ENCODE peak calls at places on chromosome 18, in seven cellular contexts. H is IMR-90, N is mesenchymal stem cell, M is neuronal stem cell, K is H9, J is H1, D is trophoblast cell. L is an unnamed sample. For H3K79me1, the result is how much of the 10 kb centered on the place peaks cover.

GRCh38 chr18:72181241-72181764 is 362.8 kb downstream of the CBLN2 start:
- DNase-seq in H (no peak), N (no peak), M (no peak), K (no peak), J (no peak), D (no peak), L (no peak)

GRCh38 chr18:65725421-65726050 is 25.3 kb upstream of the CDH7 start:
- DNase-seq in H (no peak), N (peak), M (peak), K (peak), J (peak), D (peak), L (peak)

GRCh38 chr18:67766930-67767329 is 250.4 kb upstream of the DSEL start:
- DNase-seq in H (peak), N (peak), M (no peak), K (no peak), J (no peak), D (peak), L (no peak)

GRCh38 chr18:69590150-69590549 is 189.5 kb downstream of the DOK6 start:
- DNase-seq in H (peak), N (no peak), M (no peak), K (no peak), J (no peak), D (no peak), L (no peak)

GRCh38 chr18:79169958-79170555 is 100.9 kb downstream of the ATP9B start:
- DNase-seq in H (peak), N (peak), M (no peak), K (no peak), J (no peak), D (no peak), L (no peak)

GRCh38 chr18:13377496-13377895 is 158.9 kb downstream of the LDLRAD4 start:
- DNase-seq in H (peak), N (peak), M (no peak), K (no peak), J (no peak), D (peak), L (no peak)

GRCh38 chr18:10482363-10482984 is 28.0 kb downstream of the APCDD1 start:
- DNase-seq in H (no peak), N (no peak), M (no peak), K (peak), J (no peak), D (no peak), L (peak)

GRCh38 chr18:35355140-35355618 is 11.0 kb upstream of the ZNF24 start:
- DNase-seq in H (peak), N (peak), M (peak), K (peak), J (peak), D (peak), L (peak)

GRCh38 chr18:39348757-39349156 is 1783.2 kb upstream of the CELF4 start:
- DNase-seq in H (no peak), N (no peak), M (no peak), K (no peak), J (no peak), D (no peak), L (no peak)

GRCh38 chr18:2898131-2898640 is 51.4 kb downstream of the EMILIN2 start:
- DNase-seq in H (peak), N (no peak), M (no peak), K (no peak), J (no peak), D (no peak), L (peak)

GRCh38 chr18:62505669-62506494 is 16.9 kb upstream of the ZCCHC2 start:
- DNase-seq in H (no peak), N (peak), M (no peak), K (no peak), J (no peak), D (no peak), L (no peak)

GRCh38 chr18:21489119-21489750 is 111.3 kb downstream of the ESCO1 start:
- DNase-seq in H (peak), N (peak), M (peak), K (peak), J (peak), D (peak), L (peak)

GRCh38 chr18:34352385-34353163 is 127.9 kb upstream of the NOL4 start:
- DNase-seq in H (no peak), N (peak), M (no peak), K (no peak), J (no peak), D (no peak), L (peak)

GRCh38 chr18:33116376-33116775 is 324.1 kb downstream of the CCDC178 start:
- DNase-seq in H (no peak), N (no peak), M (no peak), K (no peak), J (no peak), D (no peak), L (no peak)

GRCh38 chr18:50266248-50266704 is at the start of gene CFAP53:
- DNase-seq in H (peak), N (peak), M (peak), K (peak), J (peak), D (peak), L (peak)

GRCh38 chr18:79917351-79918088 is 33.9 kb downstream of the SLC66A2 start:
- DNase-seq in H (no peak), N (no peak), M (no peak), K (peak), J (peak), D (no peak), L (no peak)

GRCh38 chr18:23183356-23184150 is 48.3 kb downstream of the CABLES1 start:
- DNase-seq in H (peak), N (peak), M (no peak), K (no peak), J (no peak), D (no peak), L (no peak)

GRCh38 chr18:58541789-58542425 is 87.0 kb downstream of the ALPK2 start:
- DNase-seq in H (peak), N (peak), M (no peak), K (no peak), J (no peak), D (peak), L (peak)

GRCh38 chr18:7775848-7776247 is 208.7 kb downstream of the PTPRM start:
- DNase-seq in H (no peak), N (no peak), M (no peak), K (no peak), J (no peak), D (no peak), L (no peak)
- H2BK120ac ChIP-seq in H (no peak), N (no peak), M (no peak), K (no peak), J (no peak), D (no peak), L (no peak)

DNA sequence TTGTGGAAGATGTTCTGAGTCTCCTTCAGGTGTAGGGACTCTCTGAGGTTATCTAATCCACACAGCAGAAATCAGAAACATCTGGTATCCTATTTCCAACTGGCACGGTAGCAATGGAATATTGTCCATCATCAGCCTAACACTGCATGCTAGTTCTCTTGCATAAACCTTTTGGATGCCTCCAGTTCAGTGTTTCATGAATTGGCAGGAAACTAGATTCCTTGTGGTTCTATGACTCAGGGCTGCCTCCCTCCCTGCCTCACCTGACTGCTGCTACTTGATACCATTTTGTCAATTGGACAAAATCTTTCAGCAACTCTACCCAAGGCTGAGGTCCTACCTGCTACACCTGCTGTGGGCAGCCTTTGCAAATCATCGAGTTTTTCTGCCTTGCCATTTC is 130.9 kb downstream of the TPGS2 start:
- DNase-seq in H (peak), N (no peak), M (no peak), K (no peak), J (no peak), D (no peak), L (no peak)
- H3K79me1 ChIP-seq in H (under half), N (under half), M (under half), K (under half), J (under half), D (under half), L (under half)

DNA sequence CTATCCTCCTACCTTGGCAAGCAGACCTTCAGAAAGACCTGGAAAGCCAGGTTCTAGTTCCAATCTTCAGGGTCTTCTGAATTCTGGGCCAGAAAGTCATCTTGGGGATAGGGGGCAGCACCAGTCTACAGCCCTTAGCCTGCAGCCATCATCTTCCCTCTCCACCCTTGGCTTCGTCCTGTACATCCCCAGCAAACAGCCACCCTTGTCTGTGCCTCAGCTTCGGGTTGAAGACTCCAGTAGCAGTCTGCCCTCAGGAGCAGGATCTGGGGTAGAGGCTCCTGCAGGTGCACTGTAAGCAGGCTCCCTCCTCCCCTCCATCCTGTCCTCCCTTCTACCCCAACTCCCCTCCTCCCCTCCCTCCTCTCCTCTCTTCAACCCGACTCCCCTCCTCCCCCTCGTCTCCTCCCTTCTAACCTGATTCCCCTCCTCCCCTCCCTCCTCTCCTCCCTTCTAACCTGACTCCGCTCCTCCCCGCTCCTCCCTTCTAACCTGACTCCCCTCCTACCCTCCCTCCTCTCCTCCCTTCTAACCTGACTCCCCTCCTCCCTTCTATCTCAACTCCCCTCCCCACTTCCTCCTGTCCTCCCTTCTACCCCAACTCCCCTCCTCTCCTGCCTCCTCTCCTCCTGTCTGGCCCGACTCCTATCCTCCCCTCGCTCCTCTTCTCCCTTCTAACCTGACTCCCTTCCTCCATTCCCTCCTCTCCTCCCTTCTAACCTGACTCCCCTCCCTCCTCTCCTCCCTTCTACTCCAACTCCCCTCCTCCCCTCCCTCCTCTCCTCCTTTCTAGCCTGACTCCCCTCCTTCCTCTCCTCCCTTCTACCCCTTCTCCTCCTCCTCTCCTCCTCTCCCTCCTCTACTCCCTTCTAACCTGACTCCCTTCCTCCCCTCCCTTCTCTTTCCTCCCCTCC is 90.1 kb upstream of the SMAD2 start:
- DNase-seq in H (no peak), N (no peak), M (no peak), K (peak), J (no peak), D (no peak), L (no peak)
- H2BK120ac ChIP-seq in H (no peak), N (no peak), M (no peak), K (no peak), J (no peak), D (no peak), L (no peak)

GRCh38 chr18:75735291-75735690 is 307.8 kb upstream of the SMIM21 start:
- DNase-seq in H (no peak), N (no peak), M (no peak), K (no peak), J (no peak), D (no peak), L (no peak)

GRCh38 chr18:75728621-75729020 is 301.1 kb upstream of the SMIM21 start:
- DNase-seq in H (no peak), N (no peak), M (no peak), K (no peak), J (no peak), D (no peak), L (no peak)

GRCh38 chr18:75727479-75727878 is 300.0 kb upstream of the SMIM21 start:
- DNase-seq in H (peak), N (peak), M (peak), K (peak), J (peak), D (peak), L (peak)

DNA sequence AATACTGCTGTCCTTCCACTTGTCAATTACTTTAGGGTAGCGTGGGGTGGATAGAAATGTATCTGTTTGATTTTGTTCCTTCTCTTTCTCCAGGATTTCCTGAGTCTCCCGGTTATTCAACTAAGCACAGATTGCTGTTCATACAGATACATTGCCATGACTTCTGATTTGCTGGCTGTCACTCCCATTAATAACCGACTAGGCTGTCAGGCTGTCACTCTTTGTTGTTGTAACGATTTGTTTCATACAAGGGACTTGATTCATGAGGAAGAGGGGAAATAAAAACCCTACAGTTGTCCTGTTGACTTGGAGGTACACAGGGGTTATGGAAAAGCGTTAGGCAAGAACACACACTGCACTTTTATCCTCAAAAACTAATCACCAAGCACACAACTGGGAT is 302.7 kb upstream of the SMIM21 start:
- DNase-seq in H (no peak), N (no peak), M (no peak), K (no peak), J (no peak), D (no peak), L (no peak)
- H3K79me1 ChIP-seq in H (under half), N (under half), M (under half), K (under half), J (under half), D (under half), L (under half)

GRCh38 chr18:59717291-59717690 is 20.1 kb upstream of the CCBE1 start:
- DNase-seq in H (no peak), N (no peak), M (no peak), K (no peak), J (no peak), D (no peak), L (no peak)

GRCh38 chr18:59715966-59716369 is 18.7 kb upstream of the CCBE1 start:
- DNase-seq in H (peak), N (peak), M (no peak), K (no peak), J (no peak), D (peak), L (no peak)

GRCh38 chr18:59715445-59715844 is 18.2 kb upstream of the CCBE1 start:
- DNase-seq in H (peak), N (peak), M (no peak), K (no peak), J (no peak), D (no peak), L (no peak)

GRCh38 chr18:59708988-59709387 is 11.8 kb upstream of the CCBE1 start:
- DNase-seq in H (no peak), N (no peak), M (no peak), K (no peak), J (no peak), D (peak), L (peak)

DNA sequence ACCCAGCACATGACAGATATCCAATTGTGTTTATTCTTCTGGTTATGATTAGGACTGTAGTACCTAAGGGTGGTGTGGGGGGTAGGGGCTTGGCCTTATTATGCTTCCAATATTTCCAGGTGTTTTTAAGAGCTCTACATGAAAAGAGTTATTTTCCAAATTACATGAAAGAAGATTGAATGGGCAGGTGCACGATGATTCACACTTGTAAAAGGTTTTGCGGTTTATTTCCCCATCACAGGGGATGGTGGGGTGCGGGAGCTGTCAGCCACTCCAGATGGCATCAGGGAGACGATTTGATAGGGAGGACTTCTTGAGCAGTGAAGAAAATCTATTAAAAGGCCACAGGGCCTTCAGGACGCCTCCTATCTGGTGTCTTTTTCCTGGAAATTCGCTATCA is 15.1 kb upstream of the CCBE1 start:
- DNase-seq in H (no peak), N (no peak), M (no peak), K (no peak), J (no peak), D (no peak), L (no peak)
- H2BK120ac ChIP-seq in H (no peak), N (no peak), M (no peak), K (no peak), J (no peak), D (no peak), L (no peak)

GRCh38 chr18:28522250-28522649 is 345.3 kb upstream of the CDH2 start:
- DNase-seq in H (no peak), N (no peak), M (peak), K (no peak), J (no peak), D (no peak), L (no peak)

GRCh38 chr18:28529644-28530043 is 352.7 kb upstream of the CDH2 start:
- DNase-seq in H (no peak), N (no peak), M (no peak), K (no peak), J (no peak), D (no peak), L (no peak)

GRCh38 chr18:28526196-28526595 is 349.3 kb upstream of the CDH2 start:
- DNase-seq in H (no peak), N (no peak), M (no peak), K (no peak), J (no peak), D (no peak), L (no peak)

DNA sequence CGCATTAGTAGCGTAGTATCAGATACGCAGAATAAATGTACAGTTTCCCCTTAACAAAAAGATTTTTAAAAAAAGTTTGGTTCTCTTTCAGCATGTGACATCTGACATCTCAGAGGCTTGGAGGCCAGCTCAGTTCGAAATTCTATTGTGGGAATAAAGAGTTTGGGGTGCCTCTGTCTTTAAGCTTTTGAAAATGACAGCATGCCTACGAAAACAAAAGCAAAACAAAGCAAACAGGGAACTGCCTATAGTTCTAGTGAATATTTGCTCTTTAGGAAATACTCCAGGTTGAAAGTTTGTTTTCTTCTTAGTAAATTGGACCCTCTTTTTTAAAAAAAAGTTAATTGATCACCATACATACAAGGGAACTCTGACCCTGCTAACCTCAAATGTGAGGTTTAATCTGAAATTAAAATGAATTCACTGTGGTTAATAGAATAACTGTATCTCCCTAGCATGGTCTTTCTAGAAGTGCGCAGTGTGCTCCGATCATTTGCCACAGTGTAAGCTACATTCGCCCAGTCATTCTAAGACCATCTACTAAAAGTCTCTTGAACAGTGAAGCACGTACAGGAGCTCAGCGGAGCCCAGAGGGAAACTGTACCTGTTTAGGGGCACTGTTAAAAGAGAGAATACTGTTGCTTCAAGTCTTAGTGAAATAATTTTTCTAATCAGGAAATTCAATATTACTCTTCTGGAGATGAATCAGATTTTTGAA is 347.0 kb upstream of the CDH2 start:
- DNase-seq in H (no peak), N (no peak), M (peak), K (no peak), J (no peak), D (no peak), L (no peak)
- H3K79me1 ChIP-seq in H (under half), N (under half), M (under half), K (under half), J (under half), D (under half), L (under half)

GRCh38 chr18:44731160-44731865 is 50.6 kb downstream of the SETBP1 start:
- DNase-seq in H (no peak), N (no peak), M (no peak), K (no peak), J (no peak), D (no peak), L (no peak)
- H2BK120ac ChIP-seq in H (no peak), N (no peak), M (no peak), K (no peak), J (no peak), D (peak), L (no peak)

L was measured in mesendoderm.